ENCODE peak calls at places on chromosome 2, in four cellular contexts. V, U, A and J are unnamed samples.

GRCh38 chr2:42872736-42873135 is 80.4 kb upstream of the HAAO start:
- DNase-seq in V (no peak), U (peak; percentile 41), A (no peak), J (no peak)

GRCh38 chr2:230557056-230557455 is 141.1 kb downstream of the SP100 start:
- DNase-seq in V (no peak), U (no peak), A (no peak), J (no peak)

GRCh38 chr2:239002960-239003932 is 155.4 kb downstream of the TWIST2 start:
- DNase-seq in V (no peak), U (no peak), A (no peak), J (peak; percentile 59)

GRCh38 chr2:178266445-178266844 is 72.1 kb downstream of the OSBPL6 start:
- DNase-seq in V (no peak), U (no peak), A (no peak), J (no peak)

GRCh38 chr2:20940856-20941255 is 103.0 kb downstream of the APOB start:
- DNase-seq in V (no peak), U (no peak), A (no peak), J (no peak)

GRCh38 chr2:26430826-26431225 is 29.1 kb downstream of the DRC1 start:
- DNase-seq in V (no peak), U (no peak), A (no peak), J (no peak)

GRCh38 chr2:209519911-209520310 is 96.1 kb downstream of the MAP2 start:
- DNase-seq in V (no peak), U (no peak), A (no peak), J (peak; percentile 25)

GRCh38 chr2:121135168-121135853 is 149.7 kb downstream of the TFCP2L1 start:
- DNase-seq in V (no peak), U (peak; percentile 4), A (no peak), J (no peak)

GRCh38 chr2:16656784-16657391 is 8.7 kb downstream of the CYRIA start:
- DNase-seq in V (no peak), U (no peak), A (no peak), J (no peak)

GRCh38 chr2:69764286-69765058 is 22.5 kb downstream of the ANXA4 start:
- DNase-seq in V (peak; percentile 68), U (no peak), A (no peak), J (no peak)

GRCh38 chr2:150486539-150487484 is 655 bp downstream of the RND3 start:
- DNase-seq in V (no peak), U (peak; percentile 64), A (no peak), J (peak; percentile 68)

GRCh38 chr2:109320195-109320935 is 191.4 kb downstream of the SH3RF3 start:
- DNase-seq in V (no peak), U (no peak), A (no peak), J (no peak)